ENCODE peak calls at places on chromosome 2, in seven cellular contexts. One of them, this sample, is unnamed.

GRCh38 chr2:149579972-149580882 is 7.3 kb downstream of the MMADHC start:
- DNase-seq in skeletal muscle cell: no peak
- DNase-seq in effector memory CD4-positive, alpha-beta T cell: no peak
- DNase-seq in CD4-positive, alpha-beta memory T cell: no peak
- DNase-seq in PC-3: no peak
- DNase-seq in AG04450: no peak
- DNase-seq in cardiac muscle cell: no peak
- DNase-seq in this sample: no peak

GRCh38 chr2:105403785-105404698 is 5.2 kb upstream of the FHL2 start:
- DNase-seq in effector memory CD4-positive, alpha-beta T cell: no peak
- DNase-seq in skeletal muscle cell: peak; percentile 80
- DNase-seq in CD4-positive, alpha-beta memory T cell: no peak
- DNase-seq in PC-3: peak; percentile 95
- DNase-seq in AG04450: peak; percentile 62
- DNase-seq in cardiac muscle cell: peak; percentile 74
- DNase-seq in this sample: no peak

GRCh38 chr2:133801956-133802355 is 233.7 kb upstream of the NCKAP5 start:
- DNase-seq in cardiac muscle cell: no peak
- DNase-seq in AG04450: no peak
- DNase-seq in PC-3: no peak
- DNase-seq in skeletal muscle cell: no peak
- DNase-seq in effector memory CD4-positive, alpha-beta T cell: no peak
- DNase-seq in CD4-positive, alpha-beta memory T cell: no peak
- DNase-seq in this sample: no peak

GRCh38 chr2:28436525-28437051 is 43.9 kb downstream of the FOSL2 start:
- DNase-seq in AG04450: no peak
- DNase-seq in CD4-positive, alpha-beta memory T cell: no peak
- DNase-seq in effector memory CD4-positive, alpha-beta T cell: no peak
- DNase-seq in PC-3: no peak
- DNase-seq in cardiac muscle cell: no peak
- DNase-seq in skeletal muscle cell: no peak
- DNase-seq in this sample: no peak

GRCh38 chr2:219002395-219003266 is 9.4 kb upstream of the CRYBA2 start:
- DNase-seq in cardiac muscle cell: peak; percentile 43
- DNase-seq in CD4-positive, alpha-beta memory T cell: peak; percentile 37
- DNase-seq in PC-3: peak; percentile 74
- DNase-seq in skeletal muscle cell: no peak
- DNase-seq in AG04450: no peak
- DNase-seq in effector memory CD4-positive, alpha-beta T cell: peak; percentile 24
- DNase-seq in this sample: no peak

GRCh38 chr2:191215666-191216065 is 29.5 kb upstream of the MYO1B start:
- DNase-seq in CD4-positive, alpha-beta memory T cell: no peak
- DNase-seq in cardiac muscle cell: no peak
- DNase-seq in PC-3: peak; percentile 25
- DNase-seq in effector memory CD4-positive, alpha-beta T cell: no peak
- DNase-seq in AG04450: no peak
- DNase-seq in skeletal muscle cell: no peak
- DNase-seq in this sample: no peak

GRCh38 chr2:222805591-222806304 is 55.1 kb upstream of the ACSL3 start:
- DNase-seq in PC-3: no peak
- DNase-seq in AG04450: no peak
- DNase-seq in effector memory CD4-positive, alpha-beta T cell: no peak
- DNase-seq in cardiac muscle cell: peak; percentile 74
- DNase-seq in skeletal muscle cell: no peak
- DNase-seq in CD4-positive, alpha-beta memory T cell: no peak
- DNase-seq in this sample: no peak

GRCh38 chr2:223055836-223056235 is 3.8 kb downstream of the KCNE4 start:
- DNase-seq in effector memory CD4-positive, alpha-beta T cell: no peak
- DNase-seq in skeletal muscle cell: no peak
- DNase-seq in CD4-positive, alpha-beta memory T cell: no peak
- DNase-seq in AG04450: no peak
- DNase-seq in PC-3: no peak
- DNase-seq in cardiac muscle cell: peak; percentile 70
- DNase-seq in this sample: no peak

GRCh38 chr2:216339456-216340279 is 32.6 kb downstream of the MARCHF4 start:
- DNase-seq in CD4-positive, alpha-beta memory T cell: no peak
- DNase-seq in skeletal muscle cell: no peak
- DNase-seq in PC-3: peak; percentile 9
- DNase-seq in cardiac muscle cell: peak; percentile 83
- DNase-seq in AG04450: peak; percentile 59
- DNase-seq in effector memory CD4-positive, alpha-beta T cell: no peak
- DNase-seq in this sample: no peak

GRCh38 chr2:160557903-160558302 is 64.3 kb upstream of the RBMS1 start:
- DNase-seq in skeletal muscle cell: no peak
- DNase-seq in effector memory CD4-positive, alpha-beta T cell: no peak
- DNase-seq in CD4-positive, alpha-beta memory T cell: no peak
- DNase-seq in cardiac muscle cell: no peak
- DNase-seq in AG04450: no peak
- DNase-seq in PC-3: no peak
- DNase-seq in this sample: no peak

GRCh38 chr2:217289909-217290283 is 430.0 kb upstream of the TNP1 start:
- DNase-seq in effector memory CD4-positive, alpha-beta T cell: no peak
- DNase-seq in AG04450: no peak
- DNase-seq in cardiac muscle cell: peak; percentile 16
- DNase-seq in CD4-positive, alpha-beta memory T cell: no peak
- DNase-seq in skeletal muscle cell: no peak
- DNase-seq in PC-3: peak; percentile 74
- DNase-seq in this sample: no peak

GRCh38 chr2:45616663-45617411 is 5.8 kb upstream of the SRBD1 start:
- DNase-seq in AG04450: no peak
- DNase-seq in effector memory CD4-positive, alpha-beta T cell: no peak
- DNase-seq in cardiac muscle cell: peak; percentile 31
- DNase-seq in PC-3: peak; percentile 93
- DNase-seq in CD4-positive, alpha-beta memory T cell: no peak
- DNase-seq in skeletal muscle cell: no peak
- DNase-seq in this sample: no peak

GRCh38 chr2:128630974-128631697 is 312.5 kb upstream of the HS6ST1 start:
- DNase-seq in CD4-positive, alpha-beta memory T cell: no peak
- DNase-seq in PC-3: no peak
- DNase-seq in skeletal muscle cell: no peak
- DNase-seq in AG04450: no peak
- DNase-seq in cardiac muscle cell: no peak
- DNase-seq in effector memory CD4-positive, alpha-beta T cell: no peak
- DNase-seq in this sample: peak; percentile 51

GRCh38 chr2:156099382-156099781 is 233.1 kb downstream of the NR4A2 start:
- DNase-seq in CD4-positive, alpha-beta memory T cell: no peak
- DNase-seq in PC-3: no peak
- DNase-seq in skeletal muscle cell: no peak
- DNase-seq in AG04450: no peak
- DNase-seq in effector memory CD4-positive, alpha-beta T cell: no peak
- DNase-seq in cardiac muscle cell: no peak
- DNase-seq in this sample: no peak

GRCh38 chr2:165469417-165469816 is at the start of gene CSRNP3:
- DNase-seq in skeletal muscle cell: peak; percentile 68
- DNase-seq in cardiac muscle cell: peak; percentile 91
- DNase-seq in AG04450: peak; percentile 51
- DNase-seq in effector memory CD4-positive, alpha-beta T cell: no peak
- DNase-seq in CD4-positive, alpha-beta memory T cell: no peak
- DNase-seq in PC-3: peak; percentile 97
- DNase-seq in this sample: no peak

GRCh38 chr2:222613715-222614331 is 42.1 kb downstream of the FARSB start:
- DNase-seq in CD4-positive, alpha-beta memory T cell: peak; percentile 23
- DNase-seq in AG04450: peak; percentile 10
- DNase-seq in cardiac muscle cell: peak; percentile 76
- DNase-seq in effector memory CD4-positive, alpha-beta T cell: no peak
- DNase-seq in skeletal muscle cell: no peak
- DNase-seq in PC-3: peak; percentile 61
- DNase-seq in this sample: peak; percentile 34

GRCh38 chr2:239164281-239164871 is 236.4 kb downstream of the HDAC4 start:
- DNase-seq in effector memory CD4-positive, alpha-beta T cell: no peak
- DNase-seq in skeletal muscle cell: no peak
- DNase-seq in PC-3: no peak
- DNase-seq in cardiac muscle cell: no peak
- DNase-seq in CD4-positive, alpha-beta memory T cell: peak; percentile 45
- DNase-seq in AG04450: no peak
- DNase-seq in this sample: peak; percentile 93

GRCh38 chr2:41884718-41885117 is 163.1 kb upstream of the PKDCC start:
- DNase-seq in effector memory CD4-positive, alpha-beta T cell: no peak
- DNase-seq in PC-3: no peak
- DNase-seq in cardiac muscle cell: no peak
- DNase-seq in skeletal muscle cell: no peak
- DNase-seq in CD4-positive, alpha-beta memory T cell: no peak
- DNase-seq in AG04450: no peak
- DNase-seq in this sample: no peak

GRCh38 chr2:126635281-126635680 is 20.7 kb upstream of the GYPC start:
- DNase-seq in cardiac muscle cell: peak; percentile 96
- DNase-seq in CD4-positive, alpha-beta memory T cell: no peak
- DNase-seq in PC-3: no peak
- DNase-seq in AG04450: no peak
- DNase-seq in skeletal muscle cell: peak; percentile 91
- DNase-seq in effector memory CD4-positive, alpha-beta T cell: no peak
- DNase-seq in this sample: no peak

GRCh38 chr2:234027646-234028045 is 22.9 kb upstream of the SPP2 start:
- DNase-seq in PC-3: no peak
- DNase-seq in effector memory CD4-positive, alpha-beta T cell: no peak
- DNase-seq in cardiac muscle cell: no peak
- DNase-seq in skeletal muscle cell: no peak
- DNase-seq in AG04450: no peak
- DNase-seq in CD4-positive, alpha-beta memory T cell: no peak
- DNase-seq in this sample: no peak

GRCh38 chr2:234024304-234024703 is 26.2 kb upstream of the SPP2 start:
- DNase-seq in effector memory CD4-positive, alpha-beta T cell: no peak
- DNase-seq in cardiac muscle cell: no peak
- DNase-seq in PC-3: no peak
- DNase-seq in AG04450: no peak
- DNase-seq in CD4-positive, alpha-beta memory T cell: no peak
- DNase-seq in skeletal muscle cell: no peak
- DNase-seq in this sample: no peak

GRCh38 chr2:234026693-234027254 is 23.7 kb upstream of the SPP2 start:
- DNase-seq in CD4-positive, alpha-beta memory T cell: peak; percentile 25
- DNase-seq in AG04450: no peak
- DNase-seq in effector memory CD4-positive, alpha-beta T cell: no peak
- DNase-seq in PC-3: no peak
- DNase-seq in skeletal muscle cell: no peak
- DNase-seq in cardiac muscle cell: no peak
- DNase-seq in this sample: no peak

GRCh38 chr2:234026111-234026510 is 24.4 kb upstream of the SPP2 start:
- DNase-seq in CD4-positive, alpha-beta memory T cell: no peak
- DNase-seq in skeletal muscle cell: no peak
- DNase-seq in PC-3: no peak
- DNase-seq in effector memory CD4-positive, alpha-beta T cell: no peak
- DNase-seq in AG04450: no peak
- DNase-seq in cardiac muscle cell: no peak
- DNase-seq in this sample: no peak

GRCh38 chr2:234025475-234025874 is 25.0 kb upstream of the SPP2 start:
- DNase-seq in CD4-positive, alpha-beta memory T cell: peak; percentile 42
- DNase-seq in cardiac muscle cell: no peak
- DNase-seq in AG04450: no peak
- DNase-seq in skeletal muscle cell: no peak
- DNase-seq in PC-3: no peak
- DNase-seq in effector memory CD4-positive, alpha-beta T cell: no peak
- DNase-seq in this sample: no peak
- H3K4me3 ChIP-seq in CD4-positive, alpha-beta memory T cell: peak overlapping the region; percentile 56
- H3K4me3 ChIP-seq in cardiac muscle cell: no peak overlapping the region
- H3K4me3 ChIP-seq in AG04450: peak overlapping the region; percentile 36
- H3K4me3 ChIP-seq in skeletal muscle cell: peak overlapping the region; percentile 26
- H3K4me3 ChIP-seq in PC-3: no peak overlapping the region
- H3K4me3 ChIP-seq in effector memory CD4-positive, alpha-beta T cell: peak overlapping the region; percentile 39
- H3K4me3 ChIP-seq in this sample: no peak overlapping the region

DNA sequence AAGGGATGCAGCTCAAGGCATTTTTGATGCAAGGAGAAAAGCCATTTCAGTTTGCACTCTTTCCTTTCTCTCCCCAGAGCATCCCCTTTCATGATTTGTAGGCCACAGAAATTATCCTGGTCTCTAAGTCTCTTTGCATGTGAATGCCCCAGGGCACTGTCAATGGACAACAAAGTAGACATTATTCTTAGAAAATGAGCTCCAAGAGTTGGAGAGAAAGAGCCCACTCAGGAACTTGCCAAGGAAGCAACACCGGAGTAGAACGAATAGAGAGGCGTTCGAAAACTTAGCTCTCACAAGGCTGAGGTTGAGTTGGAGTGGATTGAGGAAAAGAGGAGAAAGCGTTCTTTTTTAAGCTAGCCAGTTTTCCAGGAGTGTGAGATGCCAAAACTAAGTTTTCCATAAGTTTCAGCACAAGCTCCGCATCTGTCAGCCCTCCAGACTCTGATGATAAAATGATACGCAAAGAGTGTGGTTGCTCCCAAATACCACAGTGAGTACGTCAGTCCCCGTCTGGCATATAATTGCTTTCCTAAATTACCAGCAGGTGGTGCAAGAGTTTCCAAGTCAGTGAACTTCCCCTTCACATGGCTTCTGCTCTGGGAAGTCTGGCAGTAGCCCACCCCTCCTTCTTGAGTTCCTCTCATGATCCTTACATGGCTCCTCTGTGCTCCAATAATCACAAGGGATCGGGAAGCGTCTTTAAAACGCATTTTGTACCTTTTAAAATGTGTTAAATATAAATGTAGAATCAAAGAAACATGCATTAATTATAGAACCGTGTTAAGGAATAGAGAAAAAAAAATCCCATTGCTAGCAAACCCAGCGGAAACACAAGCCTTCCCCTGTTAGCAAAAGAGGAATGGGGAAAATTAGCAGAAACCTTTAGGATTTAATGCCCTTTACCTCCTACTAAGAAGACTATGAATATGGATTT is 1060.6 kb upstream of the FANCL start:
- DNase-seq in CD4-positive, alpha-beta memory T cell: no peak
- DNase-seq in skeletal muscle cell: peak; percentile 51
- DNase-seq in cardiac muscle cell: peak; percentile 83
- DNase-seq in effector memory CD4-positive, alpha-beta T cell: no peak
- DNase-seq in AG04450: peak; percentile 37
- DNase-seq in PC-3: peak; percentile 79
- DNase-seq in this sample: peak; percentile 81
- H3K4me3 ChIP-seq in CD4-positive, alpha-beta memory T cell: no peak overlapping the region
- H3K4me3 ChIP-seq in skeletal muscle cell: no peak overlapping the region
- H3K4me3 ChIP-seq in cardiac muscle cell: no peak overlapping the region
- H3K4me3 ChIP-seq in effector memory CD4-positive, alpha-beta T cell: no peak overlapping the region
- H3K4me3 ChIP-seq in AG04450: no peak overlapping the region
- H3K4me3 ChIP-seq in PC-3: no peak overlapping the region
- H3K4me3 ChIP-seq in this sample: no peak overlapping the region

DNA sequence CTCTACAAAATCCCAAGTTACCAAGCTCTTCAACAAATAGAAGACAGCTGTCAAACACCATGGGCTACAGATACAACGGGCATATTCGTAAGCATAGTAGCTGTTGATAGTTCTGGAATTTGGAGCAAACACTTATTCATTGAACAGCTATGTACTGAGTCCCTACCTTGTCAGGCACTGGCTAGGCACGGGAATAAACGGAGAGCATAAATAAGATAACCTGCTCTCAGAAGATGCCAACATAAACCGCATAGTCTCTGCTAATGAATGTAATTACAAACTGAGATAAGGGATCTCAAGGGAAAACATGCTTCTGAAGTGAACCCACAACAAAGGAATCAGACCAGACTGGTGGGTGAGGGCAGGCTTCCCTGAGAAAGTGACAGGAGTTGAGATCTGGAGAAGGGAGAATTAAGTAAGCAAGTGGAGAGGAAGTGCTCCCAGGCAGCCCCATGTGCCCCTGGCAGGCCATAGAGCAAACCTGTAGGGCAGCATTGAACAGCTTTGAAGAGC is 997 bp upstream of the ANKRD44 start:
- DNase-seq in cardiac muscle cell: no peak
- DNase-seq in skeletal muscle cell: no peak
- DNase-seq in AG04450: no peak
- DNase-seq in CD4-positive, alpha-beta memory T cell: no peak
- DNase-seq in effector memory CD4-positive, alpha-beta T cell: no peak
- DNase-seq in PC-3: peak; percentile 32
- DNase-seq in this sample: peak; percentile 56
- H3K4me3 ChIP-seq in cardiac muscle cell: no peak overlapping the region
- H3K4me3 ChIP-seq in skeletal muscle cell: no peak overlapping the region
- H3K4me3 ChIP-seq in AG04450: peak overlapping the region; percentile 66
- H3K4me3 ChIP-seq in CD4-positive, alpha-beta memory T cell: peak overlapping the region; percentile 51
- H3K4me3 ChIP-seq in effector memory CD4-positive, alpha-beta T cell: peak overlapping the region; percentile 53
- H3K4me3 ChIP-seq in PC-3: peak overlapping the region; percentile 78
- H3K4me3 ChIP-seq in this sample: peak overlapping the region; percentile 64

GRCh38 chr2:10779776-10780490 is 32.7 kb downstream of the PDIA6 start:
- DNase-seq in cardiac muscle cell: no peak
- DNase-seq in PC-3: no peak
- DNase-seq in AG04450: no peak
- DNase-seq in effector memory CD4-positive, alpha-beta T cell: no peak
- DNase-seq in CD4-positive, alpha-beta memory T cell: no peak
- DNase-seq in skeletal muscle cell: no peak
- DNase-seq in this sample: no peak
- H3K4me3 ChIP-seq in cardiac muscle cell: no peak overlapping the region
- H3K4me3 ChIP-seq in PC-3: no peak overlapping the region
- H3K4me3 ChIP-seq in AG04450: no peak overlapping the region
- H3K4me3 ChIP-seq in effector memory CD4-positive, alpha-beta T cell: no peak overlapping the region
- H3K4me3 ChIP-seq in CD4-positive, alpha-beta memory T cell: no peak overlapping the region
- H3K4me3 ChIP-seq in skeletal muscle cell: no peak overlapping the region
- H3K4me3 ChIP-seq in this sample: no peak overlapping the region

This sample was measured in Jurkat, Clone E6-1.